ENCODE peak calls at places on chromosomes 11 and 22, in four cellular contexts. One of them, this sample, is unnamed.

GRCh38 chr11:72758690-72759389 is 6.6 kb upstream of the ARAP1 start:
- DNase-seq in HL-60: no peak
- DNase-seq in left ventricle myocardium inferior: peak; percentile 45
- DNase-seq in choroid plexus epithelial cell: peak; percentile 98
- DNase-seq in this sample: no peak

GRCh38 chr11:130428271-130428670 is at the start of gene ADAMTS8:
- DNase-seq in HL-60: no peak
- DNase-seq in left ventricle myocardium inferior: no peak
- DNase-seq in choroid plexus epithelial cell: no peak
- DNase-seq in this sample: no peak

GRCh38 chr11:32405592-32405991 is 29.7 kb downstream of the WT1 start:
- DNase-seq in HL-60: no peak
- DNase-seq in left ventricle myocardium inferior: no peak
- DNase-seq in choroid plexus epithelial cell: no peak
- DNase-seq in this sample: no peak

GRCh38 chr11:1892558-1892957 is 863 bp upstream of the PRR33 start:
- DNase-seq in HL-60: no peak
- DNase-seq in left ventricle myocardium inferior: no peak
- DNase-seq in choroid plexus epithelial cell: no peak
- DNase-seq in this sample: no peak

GRCh38 chr11:121643530-121644512 is 191.1 kb upstream of the SORL1-AS1 start:
- DNase-seq in HL-60: no peak
- DNase-seq in left ventricle myocardium inferior: no peak
- DNase-seq in choroid plexus epithelial cell: no peak
- DNase-seq in this sample: peak; percentile 86

GRCh38 chr11:126190792-126191191 is 20.7 kb downstream of the RPUSD4 start:
- DNase-seq in HL-60: no peak
- DNase-seq in left ventricle myocardium inferior: no peak
- DNase-seq in choroid plexus epithelial cell: no peak
- DNase-seq in this sample: no peak

GRCh38 chr22:39689421-39689820 is 118.9 kb downstream of the CACNA1I start:
- DNase-seq in HL-60: no peak
- DNase-seq in left ventricle myocardium inferior: no peak
- DNase-seq in choroid plexus epithelial cell: no peak
- DNase-seq in this sample: no peak

GRCh38 chr11:3934658-3935057 is 79.2 kb downstream of the STIM1 start:
- DNase-seq in HL-60: no peak
- DNase-seq in left ventricle myocardium inferior: no peak
- DNase-seq in choroid plexus epithelial cell: no peak
- DNase-seq in this sample: no peak

GRCh38 chr22:46754110-46754799 is 8.2 kb upstream of the TBC1D22A start:
- DNase-seq in HL-60: peak; percentile 60
- DNase-seq in left ventricle myocardium inferior: peak; percentile 94
- DNase-seq in choroid plexus epithelial cell: peak; percentile 97
- DNase-seq in this sample: no peak

GRCh38 chr11:80034801-80035200 is 594.0 kb upstream of the TENM4 start:
- DNase-seq in HL-60: no peak
- DNase-seq in left ventricle myocardium inferior: no peak
- DNase-seq in choroid plexus epithelial cell: no peak
- DNase-seq in this sample: no peak

GRCh38 chr11:14424096-14424495 is 65.1 kb upstream of the RRAS2 start:
- DNase-seq in HL-60: no peak
- DNase-seq in left ventricle myocardium inferior: no peak
- DNase-seq in choroid plexus epithelial cell: peak; percentile 77
- DNase-seq in this sample: peak; percentile 49

GRCh38 chr22:44448271-44448780 is 49.7 kb downstream of the RTL6 start:
- DNase-seq in HL-60: no peak
- DNase-seq in left ventricle myocardium inferior: peak; percentile 76
- DNase-seq in choroid plexus epithelial cell: peak; percentile 95
- DNase-seq in this sample: no peak

GRCh38 chr11:82869657-82870056 is 30.6 kb downstream of the PRCP start:
- DNase-seq in HL-60: no peak
- DNase-seq in left ventricle myocardium inferior: no peak
- DNase-seq in choroid plexus epithelial cell: no peak
- DNase-seq in this sample: no peak

GRCh38 chr11:86728562-86728961 is 56.1 kb upstream of the ME3 start:
- DNase-seq in HL-60: no peak
- DNase-seq in left ventricle myocardium inferior: no peak
- DNase-seq in choroid plexus epithelial cell: no peak
- DNase-seq in this sample: no peak

GRCh38 chr11:19962795-19963163 is 197.5 kb downstream of the DBX1 start:
- DNase-seq in HL-60: no peak
- DNase-seq in left ventricle myocardium inferior: no peak
- DNase-seq in choroid plexus epithelial cell: peak; percentile 90
- DNase-seq in this sample: no peak

GRCh38 chr11:70745451-70745850 is 347.1 kb downstream of the CTTN start:
- DNase-seq in HL-60: no peak
- DNase-seq in left ventricle myocardium inferior: no peak
- DNase-seq in choroid plexus epithelial cell: no peak
- DNase-seq in this sample: no peak

GRCh38 chr11:85823816-85824215 is 12.9 kb upstream of the SYTL2 start:
- DNase-seq in HL-60: no peak
- DNase-seq in left ventricle myocardium inferior: no peak
- DNase-seq in choroid plexus epithelial cell: no peak
- DNase-seq in this sample: no peak

GRCh38 chr22:35894937-35895708 is 133.5 kb downstream of the RBFOX2 start:
- DNase-seq in HL-60: no peak
- DNase-seq in left ventricle myocardium inferior: no peak
- DNase-seq in choroid plexus epithelial cell: peak; percentile 85
- DNase-seq in this sample: no peak

GRCh38 chr11:63804259-63804658 is 9.0 kb upstream of the SPINDOC start:
- DNase-seq in HL-60: no peak
- DNase-seq in left ventricle myocardium inferior: no peak
- DNase-seq in choroid plexus epithelial cell: no peak
- DNase-seq in this sample: no peak

GRCh38 chr22:27840436-27840835 is 38.9 kb upstream of the MN1 start:
- DNase-seq in HL-60: no peak
- DNase-seq in left ventricle myocardium inferior: no peak
- DNase-seq in choroid plexus epithelial cell: no peak
- DNase-seq in this sample: no peak

DNA sequence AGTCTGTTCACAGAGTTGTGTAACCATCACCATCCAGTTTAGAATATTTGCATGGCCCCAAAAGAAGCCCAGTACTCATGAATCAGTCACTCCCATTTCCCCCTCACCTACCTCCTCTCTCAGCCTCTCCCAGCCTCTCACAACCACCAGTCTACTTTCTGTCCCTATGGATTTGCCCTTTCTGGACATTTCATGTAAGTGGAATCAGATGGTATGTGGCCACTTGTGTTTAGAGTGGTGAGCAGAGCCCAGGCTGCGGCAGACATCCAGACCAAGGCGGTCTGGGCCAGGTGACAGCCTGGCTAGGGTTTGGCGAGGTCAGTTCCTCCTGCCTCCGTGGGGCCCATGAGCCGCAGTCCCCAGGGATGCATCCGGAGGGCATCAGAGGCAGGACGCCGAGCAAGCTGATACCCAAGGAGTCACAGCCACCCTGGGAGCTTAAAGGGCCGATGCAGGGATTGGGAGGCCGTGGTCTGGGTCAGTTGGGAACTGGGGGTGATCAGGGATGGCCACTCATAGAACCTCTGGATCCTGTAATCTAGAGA is 53.3 kb upstream of the CLDN5 start:
- DNase-seq in HL-60: no peak
- DNase-seq in left ventricle myocardium inferior: no peak
- DNase-seq in choroid plexus epithelial cell: no peak
- DNase-seq in this sample: no peak
- H3K4me3 ChIP-seq in HL-60: no peak overlapping the region
- H3K4me3 ChIP-seq in left ventricle myocardium inferior: no peak overlapping the region
- H3K4me3 ChIP-seq in choroid plexus epithelial cell: no peak overlapping the region
- H3K4me3 ChIP-seq in this sample: no peak overlapping the region

DNA sequence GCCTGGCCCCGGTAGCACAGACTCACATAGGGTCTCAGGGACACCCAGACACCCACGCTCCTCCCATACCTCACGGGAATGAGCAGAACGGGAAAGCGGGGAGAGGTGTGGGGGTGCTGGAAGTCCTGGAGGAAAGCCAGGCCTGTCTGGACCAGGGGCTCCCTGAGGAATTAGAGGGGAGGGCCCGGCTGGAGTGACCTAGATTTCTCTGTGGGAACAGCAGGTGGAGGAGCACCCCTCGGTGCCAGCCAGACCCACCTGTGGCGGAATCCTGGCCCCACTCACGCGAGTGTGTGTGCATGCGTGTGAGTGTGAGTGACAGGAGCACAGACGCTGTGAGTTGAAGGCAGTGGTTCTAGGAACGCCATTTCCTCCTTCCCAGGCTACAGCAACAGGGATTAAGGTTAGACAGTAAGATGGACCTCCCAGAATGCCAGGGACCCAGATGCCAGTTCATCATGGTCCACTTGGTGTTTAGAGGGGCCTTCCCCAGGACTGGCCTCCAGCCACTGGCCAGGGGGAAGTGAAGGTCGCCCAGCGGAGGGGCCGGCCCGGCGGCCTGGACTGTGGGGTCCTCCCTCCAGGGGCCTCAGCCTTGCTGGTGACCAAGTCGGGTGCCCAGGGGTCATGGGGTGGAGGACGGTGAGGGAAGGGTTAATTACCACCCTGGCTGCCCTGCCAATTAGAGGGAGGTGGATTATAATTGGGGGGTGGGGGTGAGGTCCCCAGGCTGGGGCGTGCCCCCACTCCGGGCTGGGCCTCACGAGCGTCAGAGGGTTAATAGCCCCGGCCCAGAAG is 1.0 kb downstream of the PKP3 start:
- DNase-seq in HL-60: no peak
- DNase-seq in left ventricle myocardium inferior: no peak
- DNase-seq in choroid plexus epithelial cell: no peak
- DNase-seq in this sample: no peak
- H3K4me3 ChIP-seq in HL-60: no peak overlapping the region
- H3K4me3 ChIP-seq in left ventricle myocardium inferior: peak overlapping the region; percentile 39
- H3K4me3 ChIP-seq in choroid plexus epithelial cell: no peak overlapping the region
- H3K4me3 ChIP-seq in this sample: no peak overlapping the region

GRCh38 chr11:64870893-64871849 is 7.2 kb downstream of the EHD1 start:
- DNase-seq in HL-60: no peak
- DNase-seq in left ventricle myocardium inferior: no peak
- DNase-seq in choroid plexus epithelial cell: no peak
- DNase-seq in this sample: no peak
- H3K4me3 ChIP-seq in HL-60: no peak overlapping the region
- H3K4me3 ChIP-seq in left ventricle myocardium inferior: peak overlapping the region; percentile 54
- H3K4me3 ChIP-seq in choroid plexus epithelial cell: no peak overlapping the region
- H3K4me3 ChIP-seq in this sample: no peak overlapping the region

GRCh38 chr22:41300661-41301060 is 664 bp upstream of the ZC3H7B start:
- DNase-seq in HL-60: no peak
- DNase-seq in left ventricle myocardium inferior: no peak
- DNase-seq in choroid plexus epithelial cell: no peak
- DNase-seq in this sample: no peak

GRCh38 chr22:41302016-41302767 is 867 bp downstream of the ZC3H7B start:
- DNase-seq in HL-60: no peak
- DNase-seq in left ventricle myocardium inferior: no peak
- DNase-seq in choroid plexus epithelial cell: no peak
- DNase-seq in this sample: peak; percentile 34

GRCh38 chr22:41305646-41306045 is 4.3 kb downstream of the ZC3H7B start:
- DNase-seq in HL-60: no peak
- DNase-seq in left ventricle myocardium inferior: no peak
- DNase-seq in choroid plexus epithelial cell: no peak
- DNase-seq in this sample: no peak

GRCh38 chr22:41296826-41297667 is 4.3 kb upstream of the ZC3H7B start:
- DNase-seq in HL-60: no peak
- DNase-seq in left ventricle myocardium inferior: no peak
- DNase-seq in choroid plexus epithelial cell: no peak
- DNase-seq in this sample: no peak

GRCh38 chr22:41301085-41302015 is at the start of gene ZC3H7B:
- DNase-seq in HL-60: peak; percentile 56
- DNase-seq in left ventricle myocardium inferior: peak; percentile 82
- DNase-seq in choroid plexus epithelial cell: peak; percentile 86
- DNase-seq in this sample: peak; percentile 92
- H3K4me3 ChIP-seq in HL-60: peak within 1 kb of the TSS; percentile 78
- H3K4me3 ChIP-seq in left ventricle myocardium inferior: peak within 1 kb of the TSS; percentile 99
- H3K4me3 ChIP-seq in choroid plexus epithelial cell: peak within 1 kb of the TSS; percentile 79
- H3K4me3 ChIP-seq in this sample: peak within 1 kb of the TSS; percentile 84

GRCh38 chr11:116782728-116783127 is 5.1 kb downstream of the ZPR1 start:
- DNase-seq in HL-60: no peak
- DNase-seq in left ventricle myocardium inferior: no peak
- DNase-seq in choroid plexus epithelial cell: peak; percentile 46
- DNase-seq in this sample: no peak
- H3K4me3 ChIP-seq in HL-60: no peak overlapping the region
- H3K4me3 ChIP-seq in left ventricle myocardium inferior: no peak overlapping the region
- H3K4me3 ChIP-seq in choroid plexus epithelial cell: no peak overlapping the region
- H3K4me3 ChIP-seq in this sample: no peak overlapping the region

DNA sequence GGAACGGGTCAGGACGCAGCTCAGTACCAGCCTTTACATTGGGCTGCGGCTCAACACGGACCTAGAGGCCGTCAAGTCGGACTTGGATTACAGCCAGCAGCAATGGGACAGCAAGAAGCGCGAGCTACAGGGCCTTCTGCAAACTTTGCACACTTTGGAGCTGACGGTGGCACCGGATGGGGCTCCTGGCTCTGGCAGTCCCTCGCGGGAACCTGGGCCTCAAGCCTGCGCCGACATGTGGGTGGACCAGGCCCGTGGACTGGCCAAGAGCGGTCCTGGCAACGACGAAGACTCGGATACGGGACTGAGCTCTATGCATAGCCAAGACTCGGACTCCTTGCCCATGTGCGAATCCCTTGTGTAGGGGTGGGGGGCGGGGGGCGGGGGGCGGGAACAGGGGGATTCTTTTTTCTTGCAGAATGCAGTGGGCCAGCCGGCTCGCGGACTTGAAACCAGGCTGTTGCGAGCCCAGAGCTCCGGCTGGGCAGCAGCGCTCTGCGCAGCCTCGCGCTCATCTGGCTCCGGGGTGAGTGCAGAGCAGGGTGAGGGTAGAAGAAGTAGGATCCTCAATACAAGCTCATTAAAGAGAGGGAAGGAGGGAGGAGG is 1.7 kb downstream of the RASSF10 start:
- DNase-seq in HL-60: no peak
- DNase-seq in left ventricle myocardium inferior: no peak
- DNase-seq in choroid plexus epithelial cell: no peak
- DNase-seq in this sample: peak; percentile 57
- H3K4me3 ChIP-seq in HL-60: no peak overlapping the region
- H3K4me3 ChIP-seq in left ventricle myocardium inferior: peak overlapping the region; percentile 67
- H3K4me3 ChIP-seq in choroid plexus epithelial cell: no peak overlapping the region
- H3K4me3 ChIP-seq in this sample: peak overlapping the region; percentile 63